ENCODE peak calls at places on chromosomes 2 and 18, in ten cellular contexts. One of them, this sample, is unnamed.
A peak's percentile ranks its signal among the peaks of the same experiment; 100 is the strongest.

GRCh38 chr2:42752299-42752698 is 11.6 kb downstream of the OXER1 start:
- DNase-seq in NCI-H82: no peak
- DNase-seq in M059J: no peak
- DNase-seq in T-helper 2 cell: no peak
- DNase-seq in EL: no peak
- DNase-seq in frontal cortex: no peak
- DNase-seq in AG08396: no peak
- DNase-seq in PC-3: no peak
- DNase-seq in GM23338: no peak
- DNase-seq in pons: peak; percentile 81
- DNase-seq in this sample: no peak

GRCh38 chr18:79739440-79739778 is 58.3 kb upstream of the KCNG2 start:
- DNase-seq in NCI-H82: no peak
- DNase-seq in M059J: no peak
- DNase-seq in T-helper 2 cell: no peak
- DNase-seq in EL: no peak
- DNase-seq in frontal cortex: no peak
- DNase-seq in AG08396: no peak
- DNase-seq in PC-3: no peak
- DNase-seq in GM23338: no peak
- DNase-seq in pons: no peak
- DNase-seq in this sample: no peak

GRCh38 chr18:7568426-7568825 is 1.3 kb downstream of the PTPRM start:
- DNase-seq in NCI-H82: peak; percentile 51
- DNase-seq in M059J: no peak
- DNase-seq in T-helper 2 cell: no peak
- DNase-seq in EL: peak; percentile 41
- DNase-seq in frontal cortex: peak; percentile 18
- DNase-seq in AG08396: no peak
- DNase-seq in PC-3: peak; percentile 28
- DNase-seq in GM23338: peak; percentile 76
- DNase-seq in pons: no peak
- DNase-seq in this sample: peak; percentile 70

GRCh38 chr2:73004466-73004865 is 67.0 kb downstream of the SFXN5 start:
- DNase-seq in NCI-H82: no peak
- DNase-seq in M059J: no peak
- DNase-seq in T-helper 2 cell: no peak
- DNase-seq in EL: no peak
- DNase-seq in frontal cortex: no peak
- DNase-seq in AG08396: no peak
- DNase-seq in PC-3: no peak
- DNase-seq in GM23338: no peak
- DNase-seq in pons: no peak
- DNase-seq in this sample: no peak

GRCh38 chr18:53004798-53005197 is 664.8 kb downstream of the DCC start:
- DNase-seq in NCI-H82: peak; percentile 75
- DNase-seq in M059J: no peak
- DNase-seq in T-helper 2 cell: no peak
- DNase-seq in EL: no peak
- DNase-seq in frontal cortex: no peak
- DNase-seq in AG08396: no peak
- DNase-seq in PC-3: peak; percentile 4
- DNase-seq in GM23338: peak; percentile 46
- DNase-seq in pons: no peak
- DNase-seq in this sample: peak; percentile 21

GRCh38 chr2:97662386-97662894 is 1.4 kb downstream of the ACTR1B start:
- DNase-seq in NCI-H82: no peak
- DNase-seq in M059J: no peak
- DNase-seq in T-helper 2 cell: no peak
- DNase-seq in EL: no peak
- DNase-seq in frontal cortex: no peak
- DNase-seq in AG08396: no peak
- DNase-seq in PC-3: no peak
- DNase-seq in GM23338: peak; percentile 26
- DNase-seq in pons: peak; percentile 17
- DNase-seq in this sample: no peak

GRCh38 chr2:202689898-202690297 is 55.1 kb downstream of the FAM117B start:
- DNase-seq in NCI-H82: no peak
- DNase-seq in M059J: no peak
- DNase-seq in T-helper 2 cell: no peak
- DNase-seq in EL: no peak
- DNase-seq in frontal cortex: no peak
- DNase-seq in AG08396: no peak
- DNase-seq in PC-3: no peak
- DNase-seq in GM23338: no peak
- DNase-seq in pons: no peak
- DNase-seq in this sample: no peak

GRCh38 chr18:31261792-31262582 is 56.0 kb upstream of the DSG1 start:
- DNase-seq in NCI-H82: no peak
- DNase-seq in M059J: no peak
- DNase-seq in T-helper 2 cell: no peak
- DNase-seq in EL: no peak
- DNase-seq in frontal cortex: no peak
- DNase-seq in AG08396: no peak
- DNase-seq in PC-3: no peak
- DNase-seq in GM23338: peak; percentile 24
- DNase-seq in pons: no peak
- DNase-seq in this sample: no peak

GRCh38 chr2:15260196-15260595 is 300.9 kb downstream of the NBAS start:
- DNase-seq in NCI-H82: no peak
- DNase-seq in M059J: no peak
- DNase-seq in T-helper 2 cell: no peak
- DNase-seq in EL: no peak
- DNase-seq in frontal cortex: no peak
- DNase-seq in AG08396: no peak
- DNase-seq in PC-3: no peak
- DNase-seq in GM23338: no peak
- DNase-seq in pons: no peak
- DNase-seq in this sample: no peak

GRCh38 chr18:5064846-5065245 is 132.2 kb downstream of the AKAIN1 start:
- DNase-seq in NCI-H82: no peak
- DNase-seq in M059J: no peak
- DNase-seq in T-helper 2 cell: no peak
- DNase-seq in EL: no peak
- DNase-seq in frontal cortex: no peak
- DNase-seq in AG08396: no peak
- DNase-seq in PC-3: no peak
- DNase-seq in GM23338: no peak
- DNase-seq in pons: no peak
- DNase-seq in this sample: no peak

GRCh38 chr2:42216712-42217111 is 47.6 kb downstream of the EML4 start:
- DNase-seq in NCI-H82: no peak
- DNase-seq in M059J: peak; percentile 25
- DNase-seq in T-helper 2 cell: no peak
- DNase-seq in EL: peak; percentile 40
- DNase-seq in frontal cortex: no peak
- DNase-seq in AG08396: peak; percentile 27
- DNase-seq in PC-3: no peak
- DNase-seq in GM23338: no peak
- DNase-seq in pons: no peak
- DNase-seq in this sample: no peak

GRCh38 chr2:55200416-55200815 is 31.7 kb downstream of the CLHC1 start:
- DNase-seq in NCI-H82: no peak
- DNase-seq in M059J: no peak
- DNase-seq in T-helper 2 cell: no peak
- DNase-seq in EL: no peak
- DNase-seq in frontal cortex: no peak
- DNase-seq in AG08396: no peak
- DNase-seq in PC-3: no peak
- DNase-seq in GM23338: no peak
- DNase-seq in pons: no peak
- DNase-seq in this sample: no peak

GRCh38 chr2:70440621-70441020 is 113.0 kb downstream of the TGFA start:
- DNase-seq in NCI-H82: peak; percentile 9
- DNase-seq in M059J: no peak
- DNase-seq in T-helper 2 cell: peak; percentile 20
- DNase-seq in EL: no peak
- DNase-seq in frontal cortex: no peak
- DNase-seq in AG08396: no peak
- DNase-seq in PC-3: no peak
- DNase-seq in GM23338: no peak
- DNase-seq in pons: peak; percentile 1
- DNase-seq in this sample: no peak

GRCh38 chr2:232894251-232894650 is 24.2 kb downstream of the SNORC start:
- DNase-seq in NCI-H82: no peak
- DNase-seq in M059J: no peak
- DNase-seq in T-helper 2 cell: no peak
- DNase-seq in EL: no peak
- DNase-seq in frontal cortex: no peak
- DNase-seq in AG08396: no peak
- DNase-seq in PC-3: no peak
- DNase-seq in GM23338: no peak
- DNase-seq in pons: no peak
- DNase-seq in this sample: no peak

GRCh38 chr2:212354382-212354781 is 184.2 kb downstream of the ERBB4 start:
- DNase-seq in NCI-H82: no peak
- DNase-seq in M059J: no peak
- DNase-seq in T-helper 2 cell: no peak
- DNase-seq in EL: no peak
- DNase-seq in frontal cortex: no peak
- DNase-seq in AG08396: no peak
- DNase-seq in PC-3: no peak
- DNase-seq in GM23338: no peak
- DNase-seq in pons: no peak
- DNase-seq in this sample: no peak

GRCh38 chr2:118056165-118056534 is 32.1 kb upstream of the INSIG2 start:
- DNase-seq in NCI-H82: no peak
- DNase-seq in M059J: no peak
- DNase-seq in T-helper 2 cell: no peak
- DNase-seq in EL: no peak
- DNase-seq in frontal cortex: no peak
- DNase-seq in AG08396: no peak
- DNase-seq in PC-3: no peak
- DNase-seq in GM23338: no peak
- DNase-seq in pons: peak; percentile 80
- DNase-seq in this sample: no peak

GRCh38 chr2:120619579-120619978 is 116.1 kb upstream of the GLI2 start:
- DNase-seq in NCI-H82: no peak
- DNase-seq in M059J: no peak
- DNase-seq in T-helper 2 cell: no peak
- DNase-seq in EL: no peak
- DNase-seq in frontal cortex: no peak
- DNase-seq in AG08396: no peak
- DNase-seq in PC-3: no peak
- DNase-seq in GM23338: no peak
- DNase-seq in pons: no peak
- DNase-seq in this sample: no peak

GRCh38 chr18:33751613-33752221 is 173.7 kb downstream of the ASXL3 start:
- DNase-seq in NCI-H82: peak; percentile 51
- DNase-seq in M059J: no peak
- DNase-seq in T-helper 2 cell: no peak
- DNase-seq in EL: no peak
- DNase-seq in frontal cortex: no peak
- DNase-seq in AG08396: no peak
- DNase-seq in PC-3: peak; percentile 9
- DNase-seq in GM23338: peak; percentile 69
- DNase-seq in pons: peak; percentile 41
- DNase-seq in this sample: peak; percentile 12

GRCh38 chr18:34773961-34774754 is 64.1 kb downstream of the DTNA start:
- DNase-seq in NCI-H82: no peak
- DNase-seq in M059J: peak; percentile 63
- DNase-seq in T-helper 2 cell: no peak
- DNase-seq in EL: peak; percentile 51
- DNase-seq in frontal cortex: peak; percentile 8
- DNase-seq in AG08396: no peak
- DNase-seq in PC-3: peak; percentile 33
- DNase-seq in GM23338: no peak
- DNase-seq in pons: peak; percentile 73
- DNase-seq in this sample: peak; percentile 25

GRCh38 chr2:201854221-201854801 is 48.0 kb downstream of the CDK15 start:
- DNase-seq in NCI-H82: no peak
- DNase-seq in M059J: peak; percentile 96
- DNase-seq in T-helper 2 cell: no peak
- DNase-seq in EL: peak; percentile 97
- DNase-seq in frontal cortex: no peak
- DNase-seq in AG08396: peak; percentile 72
- DNase-seq in PC-3: peak; percentile 92
- DNase-seq in GM23338: no peak
- DNase-seq in pons: no peak
- DNase-seq in this sample: no peak

GRCh38 chr2:9230051-9230802 is 23.6 kb downstream of the ASAP2 start:
- DNase-seq in NCI-H82: no peak
- DNase-seq in M059J: peak; percentile 43
- DNase-seq in T-helper 2 cell: no peak
- DNase-seq in EL: no peak
- DNase-seq in frontal cortex: no peak
- DNase-seq in AG08396: no peak
- DNase-seq in PC-3: no peak
- DNase-seq in GM23338: no peak
- DNase-seq in pons: no peak
- DNase-seq in this sample: no peak

GRCh38 chr2:196481323-196481695 is 158.2 kb upstream of the CCDC150 start:
- DNase-seq in NCI-H82: peak; percentile 27
- DNase-seq in M059J: peak; percentile 93
- DNase-seq in T-helper 2 cell: no peak
- DNase-seq in EL: peak; percentile 92
- DNase-seq in frontal cortex: no peak
- DNase-seq in AG08396: no peak
- DNase-seq in PC-3: no peak
- DNase-seq in GM23338: no peak
- DNase-seq in pons: no peak
- DNase-seq in this sample: no peak

GRCh38 chr2:143429932-143430331 is 300.7 kb downstream of the ARHGAP15 start:
- DNase-seq in NCI-H82: no peak
- DNase-seq in M059J: peak; percentile 75
- DNase-seq in T-helper 2 cell: no peak
- DNase-seq in EL: peak; percentile 37
- DNase-seq in frontal cortex: no peak
- DNase-seq in AG08396: no peak
- DNase-seq in PC-3: peak; percentile 71
- DNase-seq in GM23338: no peak
- DNase-seq in pons: no peak
- DNase-seq in this sample: no peak

GRCh38 chr18:2480536-2480935 is 90.8 kb downstream of the METTL4 start:
- DNase-seq in NCI-H82: no peak
- DNase-seq in M059J: peak; percentile 88
- DNase-seq in T-helper 2 cell: no peak
- DNase-seq in EL: peak; percentile 8
- DNase-seq in frontal cortex: no peak
- DNase-seq in AG08396: no peak
- DNase-seq in PC-3: peak; percentile 68
- DNase-seq in GM23338: no peak
- DNase-seq in pons: no peak
- DNase-seq in this sample: no peak

GRCh38 chr18:25187582-25188291 is 164.2 kb downstream of the ZNF521 start:
- DNase-seq in NCI-H82: no peak
- DNase-seq in M059J: no peak
- DNase-seq in T-helper 2 cell: no peak
- DNase-seq in EL: no peak
- DNase-seq in frontal cortex: no peak
- DNase-seq in AG08396: no peak
- DNase-seq in PC-3: no peak
- DNase-seq in GM23338: no peak
- DNase-seq in pons: peak; percentile 39
- DNase-seq in this sample: no peak

GRCh38 chr2:38603402-38604265 is 906 bp upstream of the HNRNPLL start:
- DNase-seq in NCI-H82: peak; percentile 92
- DNase-seq in M059J: peak; percentile 78
- DNase-seq in T-helper 2 cell: peak; percentile 94
- DNase-seq in EL: peak; percentile 76
- DNase-seq in frontal cortex: peak; percentile 51
- DNase-seq in AG08396: peak; percentile 65
- DNase-seq in PC-3: peak; percentile 81
- DNase-seq in GM23338: peak; percentile 90
- DNase-seq in pons: peak; percentile 88
- DNase-seq in this sample: peak; percentile 73

GRCh38 chr2:241274127-241274526 is 41.3 kb downstream of the HDLBP start:
- DNase-seq in NCI-H82: no peak
- DNase-seq in M059J: no peak
- DNase-seq in T-helper 2 cell: peak; percentile 13
- DNase-seq in EL: no peak
- DNase-seq in frontal cortex: no peak
- DNase-seq in AG08396: no peak
- DNase-seq in PC-3: no peak
- DNase-seq in GM23338: peak; percentile 42
- DNase-seq in pons: no peak
- DNase-seq in this sample: no peak

GRCh38 chr18:58632557-58632956 is 3.7 kb upstream of the ALPK2 start:
- DNase-seq in NCI-H82: no peak
- DNase-seq in M059J: no peak
- DNase-seq in T-helper 2 cell: no peak
- DNase-seq in EL: no peak
- DNase-seq in frontal cortex: no peak
- DNase-seq in AG08396: no peak
- DNase-seq in PC-3: no peak
- DNase-seq in GM23338: no peak
- DNase-seq in pons: no peak
- DNase-seq in this sample: no peak